ENCODE peak calls at places on chromosomes 1 and 21, in five cellular contexts. One of them, this sample, is unnamed.

GRCh38 chr1:100868364-100868995 is 26.2 kb downstream of the EXTL2 start:
- DNase-seq in pancreas: no peak
- DNase-seq in GM12864: no peak
- DNase-seq in dorsolateral prefrontal cortex: no peak
- DNase-seq in fibroblast of lung: peak; percentile 74
- DNase-seq in this sample: peak; percentile 35

GRCh38 chr1:109257682-109258421 is 8.5 kb downstream of the CELSR2 start:
- DNase-seq in pancreas: no peak
- DNase-seq in GM12864: no peak
- DNase-seq in dorsolateral prefrontal cortex: no peak
- DNase-seq in fibroblast of lung: no peak
- DNase-seq in this sample: no peak

GRCh38 chr1:18866846-18867245 is 7.4 kb upstream of the TAS1R2 start:
- DNase-seq in pancreas: no peak
- DNase-seq in GM12864: no peak
- DNase-seq in dorsolateral prefrontal cortex: no peak
- DNase-seq in fibroblast of lung: no peak
- DNase-seq in this sample: no peak

GRCh38 chr1:225425211-225425786 is 2.5 kb downstream of the LBR start:
- DNase-seq in pancreas: no peak
- DNase-seq in GM12864: no peak
- DNase-seq in dorsolateral prefrontal cortex: no peak
- DNase-seq in fibroblast of lung: peak; percentile 33
- DNase-seq in this sample: no peak

GRCh38 chr1:219227731-219228419 is 54.2 kb downstream of the LYPLAL1 start:
- DNase-seq in pancreas: no peak
- DNase-seq in GM12864: no peak
- DNase-seq in dorsolateral prefrontal cortex: no peak
- DNase-seq in fibroblast of lung: peak; percentile 53
- DNase-seq in this sample: no peak

GRCh38 chr21:38567577-38568360 is 69.5 kb upstream of the ERG start:
- DNase-seq in pancreas: no peak
- DNase-seq in GM12864: no peak
- DNase-seq in dorsolateral prefrontal cortex: no peak
- DNase-seq in fibroblast of lung: peak; percentile 8
- DNase-seq in this sample: no peak

GRCh38 chr1:117664314-117664713 is 58.5 kb downstream of the TENT5C start:
- DNase-seq in pancreas: no peak
- DNase-seq in GM12864: peak; percentile 95
- DNase-seq in dorsolateral prefrontal cortex: no peak
- DNase-seq in fibroblast of lung: no peak
- DNase-seq in this sample: peak; percentile 65

GRCh38 chr1:236041899-236042618 is 22.8 kb downstream of the NID1 start:
- DNase-seq in pancreas: no peak
- DNase-seq in GM12864: no peak
- DNase-seq in dorsolateral prefrontal cortex: no peak
- DNase-seq in fibroblast of lung: no peak
- DNase-seq in this sample: no peak

GRCh38 chr21:17051054-17051453 is 461.8 kb upstream of the CXADR start:
- DNase-seq in pancreas: no peak
- DNase-seq in GM12864: no peak
- DNase-seq in dorsolateral prefrontal cortex: no peak
- DNase-seq in fibroblast of lung: no peak
- DNase-seq in this sample: no peak

GRCh38 chr21:44512496-44513388 is 27.3 kb downstream of the KRTAP10-1 start:
- DNase-seq in pancreas: peak; percentile 42
- DNase-seq in GM12864: no peak
- DNase-seq in dorsolateral prefrontal cortex: no peak
- DNase-seq in fibroblast of lung: no peak
- DNase-seq in this sample: no peak

GRCh38 chr1:12436817-12437599 is 181.0 kb downstream of the DHRS3 start:
- DNase-seq in pancreas: no peak
- DNase-seq in GM12864: no peak
- DNase-seq in dorsolateral prefrontal cortex: no peak
- DNase-seq in fibroblast of lung: peak; percentile 60
- DNase-seq in this sample: no peak

GRCh38 chr1:233518344-233518743 is 95.6 kb upstream of the KCNK1 start:
- DNase-seq in pancreas: no peak
- DNase-seq in GM12864: peak; percentile 15
- DNase-seq in dorsolateral prefrontal cortex: no peak
- DNase-seq in fibroblast of lung: no peak
- DNase-seq in this sample: peak; percentile 56

GRCh38 chr21:39650801-39651200 is 38.1 kb downstream of the B3GALT5 start:
- DNase-seq in pancreas: no peak
- DNase-seq in GM12864: no peak
- DNase-seq in dorsolateral prefrontal cortex: no peak
- DNase-seq in fibroblast of lung: no peak
- DNase-seq in this sample: no peak

GRCh38 chr1:2987773-2988172 is 33.5 kb upstream of the ACTRT2 start:
- DNase-seq in pancreas: no peak
- DNase-seq in GM12864: no peak
- DNase-seq in dorsolateral prefrontal cortex: no peak
- DNase-seq in fibroblast of lung: no peak
- DNase-seq in this sample: no peak

GRCh38 chr1:45854724-45855123 is 51.3 kb downstream of the MAST2 start:
- DNase-seq in pancreas: no peak
- DNase-seq in GM12864: no peak
- DNase-seq in dorsolateral prefrontal cortex: no peak
- DNase-seq in fibroblast of lung: no peak
- DNase-seq in this sample: no peak

GRCh38 chr1:10569531-10569930 is 94.8 kb downstream of the PEX14 start:
- DNase-seq in pancreas: no peak
- DNase-seq in GM12864: no peak
- DNase-seq in dorsolateral prefrontal cortex: no peak
- DNase-seq in fibroblast of lung: no peak
- DNase-seq in this sample: no peak

GRCh38 chr1:232271991-232272589 is 357.8 kb downstream of the SIPA1L2 start:
- DNase-seq in pancreas: no peak
- DNase-seq in GM12864: no peak
- DNase-seq in dorsolateral prefrontal cortex: no peak
- DNase-seq in fibroblast of lung: peak; percentile 20
- DNase-seq in this sample: no peak

GRCh38 chr1:155011004-155011416 is 8.4 kb downstream of the ZBTB7B start:
- DNase-seq in pancreas: no peak
- DNase-seq in GM12864: no peak
- DNase-seq in dorsolateral prefrontal cortex: no peak
- DNase-seq in fibroblast of lung: no peak
- DNase-seq in this sample: no peak

GRCh38 chr1:247468746-247469145 is 10.8 kb upstream of the OR2B11 start:
- DNase-seq in pancreas: no peak
- DNase-seq in GM12864: no peak
- DNase-seq in dorsolateral prefrontal cortex: no peak
- DNase-seq in fibroblast of lung: no peak
- DNase-seq in this sample: no peak

GRCh38 chr1:247472035-247472434 is 14.1 kb upstream of the OR2B11 start:
- DNase-seq in pancreas: no peak
- DNase-seq in GM12864: no peak
- DNase-seq in dorsolateral prefrontal cortex: no peak
- DNase-seq in fibroblast of lung: no peak
- DNase-seq in this sample: no peak

GRCh38 chr1:247471445-247472016 is 13.6 kb upstream of the OR2B11 start:
- DNase-seq in pancreas: no peak
- DNase-seq in GM12864: no peak
- DNase-seq in dorsolateral prefrontal cortex: no peak
- DNase-seq in fibroblast of lung: no peak
- DNase-seq in this sample: no peak

GRCh38 chr1:247475793-247476192 is 17.9 kb upstream of the OR2B11 start:
- DNase-seq in pancreas: no peak
- DNase-seq in GM12864: no peak
- DNase-seq in dorsolateral prefrontal cortex: no peak
- DNase-seq in fibroblast of lung: no peak
- DNase-seq in this sample: no peak

DNA sequence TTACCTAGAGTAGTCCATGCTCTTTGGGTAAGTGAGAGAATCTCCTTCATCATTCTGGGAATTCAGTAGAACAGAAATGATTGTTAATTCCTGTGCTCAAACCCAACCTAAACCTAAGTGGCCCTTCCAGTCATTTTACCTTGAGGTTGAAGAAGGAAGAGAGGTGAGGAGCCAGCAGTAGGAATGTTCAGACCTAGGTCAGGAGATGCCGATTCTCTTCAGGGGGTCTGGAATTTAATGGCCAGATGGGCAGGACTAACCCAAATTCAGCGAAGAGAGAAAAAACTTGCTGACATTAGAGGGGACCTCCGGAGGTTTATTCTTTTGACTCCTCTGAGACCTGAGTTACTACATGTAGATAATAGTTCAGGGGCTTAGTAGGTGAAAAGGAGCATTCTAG is 16.5 kb upstream of the OR2B11 start:
- DNase-seq in pancreas: no peak
- DNase-seq in GM12864: no peak
- DNase-seq in dorsolateral prefrontal cortex: no peak
- DNase-seq in fibroblast of lung: no peak
- DNase-seq in this sample: no peak
- H3K4me3 ChIP-seq in pancreas: no peak overlapping the region
- H3K4me3 ChIP-seq in GM12864: no peak overlapping the region
- H3K4me3 ChIP-seq in dorsolateral prefrontal cortex: no peak overlapping the region
- H3K4me3 ChIP-seq in fibroblast of lung: no peak overlapping the region
- H3K4me3 ChIP-seq in this sample: no peak overlapping the region

DNA sequence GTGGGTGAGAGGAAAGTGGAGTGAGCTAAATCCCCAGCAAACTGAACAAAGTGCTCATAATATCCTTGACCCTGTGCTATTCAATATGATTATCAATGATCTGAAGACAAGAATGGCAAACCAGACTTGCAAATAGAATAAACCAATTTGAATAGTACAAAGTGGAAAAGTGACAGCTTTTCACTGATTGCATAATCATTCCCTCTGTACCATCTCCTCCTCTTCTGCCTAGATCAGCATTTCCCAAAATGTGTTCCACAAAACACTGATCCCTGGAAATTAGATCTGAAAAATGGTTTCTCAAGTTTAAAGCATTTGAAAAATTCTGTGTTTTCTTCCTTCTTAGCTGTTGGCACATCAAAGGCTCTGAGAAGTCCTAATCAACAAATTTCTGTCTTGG is 8.1 kb downstream of the MTF1 start:
- DNase-seq in pancreas: no peak
- DNase-seq in GM12864: no peak
- DNase-seq in dorsolateral prefrontal cortex: no peak
- DNase-seq in fibroblast of lung: no peak
- DNase-seq in this sample: no peak
- H3K4me3 ChIP-seq in pancreas: no peak overlapping the region
- H3K4me3 ChIP-seq in GM12864: no peak overlapping the region
- H3K4me3 ChIP-seq in dorsolateral prefrontal cortex: no peak overlapping the region
- H3K4me3 ChIP-seq in fibroblast of lung: no peak overlapping the region
- H3K4me3 ChIP-seq in this sample: no peak overlapping the region

GRCh38 chr1:41853907-41854306 is 64.8 kb downstream of the HIVEP3 start:
- DNase-seq in pancreas: no peak
- DNase-seq in GM12864: no peak
- DNase-seq in dorsolateral prefrontal cortex: no peak
- DNase-seq in fibroblast of lung: no peak
- DNase-seq in this sample: no peak
- H3K4me3 ChIP-seq in pancreas: no peak overlapping the region
- H3K4me3 ChIP-seq in GM12864: no peak overlapping the region
- H3K4me3 ChIP-seq in dorsolateral prefrontal cortex: no peak overlapping the region
- H3K4me3 ChIP-seq in fibroblast of lung: no peak overlapping the region
- H3K4me3 ChIP-seq in this sample: no peak overlapping the region

GRCh38 chr1:50878434-50878833 is 81.6 kb downstream of the FAF1 start:
- DNase-seq in pancreas: no peak
- DNase-seq in GM12864: no peak
- DNase-seq in dorsolateral prefrontal cortex: no peak
- DNase-seq in fibroblast of lung: no peak
- DNase-seq in this sample: no peak
- H3K4me3 ChIP-seq in pancreas: no peak overlapping the region
- H3K4me3 ChIP-seq in GM12864: no peak overlapping the region
- H3K4me3 ChIP-seq in dorsolateral prefrontal cortex: no peak overlapping the region
- H3K4me3 ChIP-seq in fibroblast of lung: no peak overlapping the region
- H3K4me3 ChIP-seq in this sample: no peak overlapping the region

GRCh38 chr21:28387220-28387619 is 605.5 kb downstream of the LTN1 start:
- DNase-seq in pancreas: no peak
- DNase-seq in GM12864: no peak
- DNase-seq in dorsolateral prefrontal cortex: no peak
- DNase-seq in fibroblast of lung: no peak
- DNase-seq in this sample: no peak
- H3K4me3 ChIP-seq in pancreas: no peak overlapping the region
- H3K4me3 ChIP-seq in GM12864: no peak overlapping the region
- H3K4me3 ChIP-seq in dorsolateral prefrontal cortex: no peak overlapping the region
- H3K4me3 ChIP-seq in fibroblast of lung: no peak overlapping the region
- H3K4me3 ChIP-seq in this sample: no peak overlapping the region

DNA sequence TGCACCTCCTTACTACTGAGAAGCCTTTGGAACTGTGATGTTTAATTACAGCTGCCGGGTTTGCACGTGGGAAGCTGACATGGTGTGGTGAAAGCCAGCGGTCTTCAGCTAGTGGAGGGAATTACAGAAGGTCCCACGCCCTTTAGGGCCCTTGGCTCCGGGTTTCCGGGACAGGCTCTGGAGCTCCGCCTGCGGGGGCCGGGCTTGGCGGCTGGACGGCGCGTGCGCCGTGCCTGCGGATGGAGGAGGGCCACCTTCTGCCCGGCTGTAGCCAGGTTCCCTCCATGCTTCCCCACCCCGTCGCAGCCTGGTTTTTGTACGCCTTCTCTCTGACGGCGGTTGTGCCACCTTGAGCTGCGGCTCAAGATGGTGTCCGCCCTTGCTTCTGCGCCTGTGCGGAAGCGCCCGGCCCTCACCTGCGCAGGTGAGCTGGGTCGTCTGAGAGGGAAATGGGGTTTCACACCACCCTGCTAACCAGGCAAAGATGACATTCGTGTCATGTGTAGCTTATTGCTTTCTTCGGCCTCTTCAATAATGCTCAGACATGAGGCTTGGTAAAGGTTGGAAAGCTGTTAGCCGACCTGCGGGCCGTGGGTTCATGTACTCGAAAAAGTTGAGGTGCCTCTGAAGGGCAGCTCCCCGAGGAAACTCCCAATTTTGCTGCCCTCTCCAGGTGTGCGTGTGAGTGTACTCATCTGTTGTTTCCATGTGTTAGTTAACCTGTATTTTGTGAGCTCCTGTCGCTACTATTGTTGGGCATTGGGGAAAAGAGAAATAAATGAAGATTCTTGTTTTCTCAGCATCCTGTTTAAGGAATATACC is 36.6 kb upstream of the OPRD1 start:
- DNase-seq in pancreas: peak; percentile 88
- DNase-seq in GM12864: no peak
- DNase-seq in dorsolateral prefrontal cortex: peak; percentile 49
- DNase-seq in fibroblast of lung: peak; percentile 77
- DNase-seq in this sample: peak; percentile 88
- H3K4me3 ChIP-seq in pancreas: peak overlapping the region; percentile 43
- H3K4me3 ChIP-seq in GM12864: no peak overlapping the region
- H3K4me3 ChIP-seq in dorsolateral prefrontal cortex: peak overlapping the region; percentile 31
- H3K4me3 ChIP-seq in fibroblast of lung: peak overlapping the region; percentile 50
- H3K4me3 ChIP-seq in this sample: peak overlapping the region; percentile 8

DNA sequence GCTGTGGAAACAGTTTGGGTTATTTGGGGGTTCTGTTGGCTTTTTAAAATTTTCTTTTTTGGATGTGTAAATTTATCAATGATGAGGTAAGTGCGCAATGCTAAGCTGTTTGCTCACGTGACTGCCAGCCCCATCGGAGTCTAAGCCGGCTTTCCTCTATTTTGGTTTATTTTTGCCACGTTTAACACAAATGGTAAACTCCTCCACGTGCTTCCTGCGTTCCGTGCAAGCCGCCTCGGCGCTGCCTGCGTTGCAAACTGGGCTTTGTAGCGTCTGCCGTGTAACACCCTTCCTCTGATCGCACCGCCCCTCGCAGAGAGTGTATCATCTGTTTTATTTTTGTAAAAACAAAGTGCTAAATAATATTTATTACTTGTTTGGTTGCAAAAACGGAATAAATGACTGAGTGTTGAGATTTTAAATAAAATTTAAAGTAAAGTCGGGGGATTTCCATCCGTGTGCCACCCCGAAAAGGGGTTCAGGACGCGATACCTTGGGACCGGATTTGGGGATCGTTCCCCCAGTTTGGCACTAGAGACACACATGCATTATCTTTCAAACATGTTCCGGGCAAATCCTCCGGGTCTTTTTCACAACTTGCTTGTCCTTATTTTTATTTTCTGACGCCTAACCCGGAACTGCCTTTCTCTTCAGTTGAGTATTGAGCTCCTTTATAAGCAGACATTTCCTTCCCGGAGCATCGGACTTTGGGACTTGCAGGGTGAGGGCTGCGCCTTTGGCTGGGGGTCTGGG is 3.2 kb downstream of the OLIG2 start:
- DNase-seq in pancreas: no peak
- DNase-seq in GM12864: no peak
- DNase-seq in dorsolateral prefrontal cortex: no peak
- DNase-seq in fibroblast of lung: no peak
- DNase-seq in this sample: no peak
- H3K4me3 ChIP-seq in pancreas: no peak overlapping the region
- H3K4me3 ChIP-seq in GM12864: no peak overlapping the region
- H3K4me3 ChIP-seq in dorsolateral prefrontal cortex: peak overlapping the region; percentile 55
- H3K4me3 ChIP-seq in fibroblast of lung: no peak overlapping the region
- H3K4me3 ChIP-seq in this sample: no peak overlapping the region